ENCODE peak calls at places on chromosomes 12 and 14, in eight cellular contexts. One of them, this sample, is unnamed.

GRCh38 chr14:54894995-54895394 is 7.6 kb downstream of the GCH1 start:
- DNase-seq in body of pancreas: no peak
- DNase-seq in hippocampal formation: no peak
- DNase-seq in COR-L47: no peak
- DNase-seq in head of caudate nucleus: no peak
- DNase-seq in activated CD8-positive, alpha-beta memory T cell treated with anti-CD3 and anti-CD28 coated beads, Interleukin-2, amount 50 U/mL, for 48 hours: no peak
- DNase-seq in gastrocnemius medialis: no peak
- DNase-seq in foreskin fibroblast: no peak
- DNase-seq in this sample: no peak

GRCh38 chr14:35336171-35337073 is 44.2 kb downstream of the PSMA6 start:
- DNase-seq in activated CD8-positive, alpha-beta memory T cell treated with anti-CD3 and anti-CD28 coated beads, Interleukin-2, amount 50 U/mL, for 48 hours: peak
- DNase-seq in body of pancreas: peak
- DNase-seq in foreskin fibroblast: peak
- DNase-seq in COR-L47: no peak
- DNase-seq in head of caudate nucleus: no peak
- DNase-seq in hippocampal formation: no peak
- DNase-seq in gastrocnemius medialis: peak
- DNase-seq in this sample: no peak

GRCh38 chr12:53414756-53415417 is 8.8 kb upstream of the AMHR2 start:
- DNase-seq in foreskin fibroblast: no peak
- DNase-seq in hippocampal formation: no peak
- DNase-seq in COR-L47: no peak
- DNase-seq in head of caudate nucleus: no peak
- DNase-seq in body of pancreas: no peak
- DNase-seq in gastrocnemius medialis: no peak
- DNase-seq in activated CD8-positive, alpha-beta memory T cell treated with anti-CD3 and anti-CD28 coated beads, Interleukin-2, amount 50 U/mL, for 48 hours: no peak
- DNase-seq in this sample: no peak

GRCh38 chr14:86404425-86404824 is 874.5 kb downstream of the FLRT2 start:
- DNase-seq in hippocampal formation: no peak
- DNase-seq in head of caudate nucleus: no peak
- DNase-seq in foreskin fibroblast: no peak
- DNase-seq in activated CD8-positive, alpha-beta memory T cell treated with anti-CD3 and anti-CD28 coated beads, Interleukin-2, amount 50 U/mL, for 48 hours: no peak
- DNase-seq in body of pancreas: no peak
- DNase-seq in gastrocnemius medialis: no peak
- DNase-seq in COR-L47: no peak
- DNase-seq in this sample: no peak

GRCh38 chr14:69963966-69964365 is 84.8 kb downstream of the SMOC1 start:
- DNase-seq in activated CD8-positive, alpha-beta memory T cell treated with anti-CD3 and anti-CD28 coated beads, Interleukin-2, amount 50 U/mL, for 48 hours: no peak
- DNase-seq in foreskin fibroblast: no peak
- DNase-seq in head of caudate nucleus: peak
- DNase-seq in hippocampal formation: peak
- DNase-seq in gastrocnemius medialis: no peak
- DNase-seq in COR-L47: no peak
- DNase-seq in body of pancreas: no peak
- DNase-seq in this sample: no peak

GRCh38 chr12:94308612-94309011 is 151.1 kb downstream of the CEP83 start:
- DNase-seq in COR-L47: no peak
- DNase-seq in head of caudate nucleus: no peak
- DNase-seq in activated CD8-positive, alpha-beta memory T cell treated with anti-CD3 and anti-CD28 coated beads, Interleukin-2, amount 50 U/mL, for 48 hours: no peak
- DNase-seq in body of pancreas: no peak
- DNase-seq in hippocampal formation: no peak
- DNase-seq in gastrocnemius medialis: no peak
- DNase-seq in foreskin fibroblast: no peak
- DNase-seq in this sample: no peak

GRCh38 chr14:77067632-77068514 is 30.2 kb upstream of the CIPC start:
- DNase-seq in head of caudate nucleus: peak
- DNase-seq in foreskin fibroblast: peak
- DNase-seq in COR-L47: peak
- DNase-seq in activated CD8-positive, alpha-beta memory T cell treated with anti-CD3 and anti-CD28 coated beads, Interleukin-2, amount 50 U/mL, for 48 hours: peak
- DNase-seq in hippocampal formation: peak
- DNase-seq in body of pancreas: peak
- DNase-seq in gastrocnemius medialis: peak
- DNase-seq in this sample: peak

GRCh38 chr12:27711312-27711682 is 665 bp downstream of the MRPS35 start:
- DNase-seq in hippocampal formation: no peak
- DNase-seq in activated CD8-positive, alpha-beta memory T cell treated with anti-CD3 and anti-CD28 coated beads, Interleukin-2, amount 50 U/mL, for 48 hours: no peak
- DNase-seq in foreskin fibroblast: no peak
- DNase-seq in COR-L47: no peak
- DNase-seq in body of pancreas: no peak
- DNase-seq in head of caudate nucleus: no peak
- DNase-seq in gastrocnemius medialis: no peak
- DNase-seq in this sample: peak

GRCh38 chr12:101968770-101969169 is 91.4 kb downstream of the DRAM1 start:
- DNase-seq in hippocampal formation: no peak
- DNase-seq in body of pancreas: no peak
- DNase-seq in COR-L47: no peak
- DNase-seq in gastrocnemius medialis: no peak
- DNase-seq in activated CD8-positive, alpha-beta memory T cell treated with anti-CD3 and anti-CD28 coated beads, Interleukin-2, amount 50 U/mL, for 48 hours: no peak
- DNase-seq in head of caudate nucleus: no peak
- DNase-seq in foreskin fibroblast: no peak
- DNase-seq in this sample: no peak

GRCh38 chr14:106883218-106883692 is 1356.9 kb downstream of the TMEM121 start:
- DNase-seq in head of caudate nucleus: no peak
- DNase-seq in body of pancreas: peak
- DNase-seq in foreskin fibroblast: no peak
- DNase-seq in COR-L47: no peak
- DNase-seq in gastrocnemius medialis: no peak
- DNase-seq in hippocampal formation: no peak
- DNase-seq in activated CD8-positive, alpha-beta memory T cell treated with anti-CD3 and anti-CD28 coated beads, Interleukin-2, amount 50 U/mL, for 48 hours: peak
- DNase-seq in this sample: no peak

GRCh38 chr12:30457621-30458289 is 237.9 kb downstream of the IPO8 start:
- DNase-seq in activated CD8-positive, alpha-beta memory T cell treated with anti-CD3 and anti-CD28 coated beads, Interleukin-2, amount 50 U/mL, for 48 hours: no peak
- DNase-seq in gastrocnemius medialis: no peak
- DNase-seq in head of caudate nucleus: no peak
- DNase-seq in COR-L47: no peak
- DNase-seq in body of pancreas: no peak
- DNase-seq in hippocampal formation: no peak
- DNase-seq in foreskin fibroblast: peak
- DNase-seq in this sample: peak

GRCh38 chr12:107467716-107468115 is 217.9 kb upstream of the PWP1 start:
- DNase-seq in COR-L47: peak
- DNase-seq in activated CD8-positive, alpha-beta memory T cell treated with anti-CD3 and anti-CD28 coated beads, Interleukin-2, amount 50 U/mL, for 48 hours: no peak
- DNase-seq in gastrocnemius medialis: no peak
- DNase-seq in body of pancreas: no peak
- DNase-seq in hippocampal formation: no peak
- DNase-seq in foreskin fibroblast: no peak
- DNase-seq in head of caudate nucleus: no peak
- DNase-seq in this sample: no peak

GRCh38 chr14:65286443-65286842 is 126.1 kb upstream of the FUT8 start:
- DNase-seq in foreskin fibroblast: no peak
- DNase-seq in body of pancreas: no peak
- DNase-seq in activated CD8-positive, alpha-beta memory T cell treated with anti-CD3 and anti-CD28 coated beads, Interleukin-2, amount 50 U/mL, for 48 hours: no peak
- DNase-seq in hippocampal formation: no peak
- DNase-seq in COR-L47: peak
- DNase-seq in gastrocnemius medialis: no peak
- DNase-seq in head of caudate nucleus: no peak
- DNase-seq in this sample: no peak

GRCh38 chr12:104023710-104024109 is 26.3 kb downstream of the GLT8D2 start:
- DNase-seq in COR-L47: no peak
- DNase-seq in gastrocnemius medialis: no peak
- DNase-seq in foreskin fibroblast: no peak
- DNase-seq in activated CD8-positive, alpha-beta memory T cell treated with anti-CD3 and anti-CD28 coated beads, Interleukin-2, amount 50 U/mL, for 48 hours: no peak
- DNase-seq in head of caudate nucleus: no peak
- DNase-seq in body of pancreas: no peak
- DNase-seq in hippocampal formation: no peak
- DNase-seq in this sample: no peak

GRCh38 chr14:105617201-105617777 is 90.9 kb downstream of the TMEM121 start:
- DNase-seq in head of caudate nucleus: no peak
- DNase-seq in gastrocnemius medialis: no peak
- DNase-seq in hippocampal formation: no peak
- DNase-seq in body of pancreas: no peak
- DNase-seq in foreskin fibroblast: no peak
- DNase-seq in activated CD8-positive, alpha-beta memory T cell treated with anti-CD3 and anti-CD28 coated beads, Interleukin-2, amount 50 U/mL, for 48 hours: peak
- DNase-seq in COR-L47: no peak
- DNase-seq in this sample: no peak

GRCh38 chr14:73717247-73717646 is 3.1 kb upstream of the PNMA1 start:
- DNase-seq in gastrocnemius medialis: no peak
- DNase-seq in head of caudate nucleus: no peak
- DNase-seq in activated CD8-positive, alpha-beta memory T cell treated with anti-CD3 and anti-CD28 coated beads, Interleukin-2, amount 50 U/mL, for 48 hours: no peak
- DNase-seq in foreskin fibroblast: no peak
- DNase-seq in body of pancreas: no peak
- DNase-seq in COR-L47: peak
- DNase-seq in hippocampal formation: no peak
- DNase-seq in this sample: no peak

GRCh38 chr14:101636081-101636560 is 74.8 kb downstream of the DIO3 start:
- DNase-seq in activated CD8-positive, alpha-beta memory T cell treated with anti-CD3 and anti-CD28 coated beads, Interleukin-2, amount 50 U/mL, for 48 hours: peak
- DNase-seq in gastrocnemius medialis: no peak
- DNase-seq in head of caudate nucleus: no peak
- DNase-seq in body of pancreas: no peak
- DNase-seq in COR-L47: no peak
- DNase-seq in hippocampal formation: no peak
- DNase-seq in foreskin fibroblast: no peak
- DNase-seq in this sample: no peak

GRCh38 chr12:93139028-93139665 is 210.1 kb upstream of the EEA1 start:
- DNase-seq in gastrocnemius medialis: no peak
- DNase-seq in head of caudate nucleus: no peak
- DNase-seq in COR-L47: no peak
- DNase-seq in activated CD8-positive, alpha-beta memory T cell treated with anti-CD3 and anti-CD28 coated beads, Interleukin-2, amount 50 U/mL, for 48 hours: no peak
- DNase-seq in foreskin fibroblast: no peak
- DNase-seq in body of pancreas: no peak
- DNase-seq in hippocampal formation: no peak
- DNase-seq in this sample: no peak

GRCh38 chr12:56990648-56991318 is 15.6 kb downstream of the ZBTB39 start:
- DNase-seq in COR-L47: no peak
- DNase-seq in head of caudate nucleus: no peak
- DNase-seq in foreskin fibroblast: no peak
- DNase-seq in gastrocnemius medialis: no peak
- DNase-seq in hippocampal formation: no peak
- DNase-seq in body of pancreas: no peak
- DNase-seq in activated CD8-positive, alpha-beta memory T cell treated with anti-CD3 and anti-CD28 coated beads, Interleukin-2, amount 50 U/mL, for 48 hours: peak
- DNase-seq in this sample: no peak

GRCh38 chr12:915090-915489 is 34.4 kb downstream of the RAD52 start:
- DNase-seq in body of pancreas: no peak
- DNase-seq in activated CD8-positive, alpha-beta memory T cell treated with anti-CD3 and anti-CD28 coated beads, Interleukin-2, amount 50 U/mL, for 48 hours: no peak
- DNase-seq in gastrocnemius medialis: no peak
- DNase-seq in head of caudate nucleus: no peak
- DNase-seq in foreskin fibroblast: no peak
- DNase-seq in hippocampal formation: no peak
- DNase-seq in COR-L47: no peak
- DNase-seq in this sample: peak

GRCh38 chr14:21894003-21894897 is 220.6 kb upstream of the OR4E1 start:
- DNase-seq in COR-L47: no peak
- DNase-seq in foreskin fibroblast: no peak
- DNase-seq in body of pancreas: no peak
- DNase-seq in gastrocnemius medialis: no peak
- DNase-seq in activated CD8-positive, alpha-beta memory T cell treated with anti-CD3 and anti-CD28 coated beads, Interleukin-2, amount 50 U/mL, for 48 hours: peak
- DNase-seq in hippocampal formation: no peak
- DNase-seq in head of caudate nucleus: no peak
- DNase-seq in this sample: peak

GRCh38 chr12:27434673-27435565 is 11.6 kb upstream of the SMCO2 start:
- DNase-seq in body of pancreas: peak
- DNase-seq in foreskin fibroblast: peak
- DNase-seq in gastrocnemius medialis: no peak
- DNase-seq in COR-L47: no peak
- DNase-seq in head of caudate nucleus: no peak
- DNase-seq in activated CD8-positive, alpha-beta memory T cell treated with anti-CD3 and anti-CD28 coated beads, Interleukin-2, amount 50 U/mL, for 48 hours: no peak
- DNase-seq in hippocampal formation: peak
- DNase-seq in this sample: no peak

GRCh38 chr12:80553316-80553715 is 109.3 kb downstream of the PTPRQ start:
- DNase-seq in head of caudate nucleus: no peak
- DNase-seq in COR-L47: no peak
- DNase-seq in hippocampal formation: no peak
- DNase-seq in activated CD8-positive, alpha-beta memory T cell treated with anti-CD3 and anti-CD28 coated beads, Interleukin-2, amount 50 U/mL, for 48 hours: no peak
- DNase-seq in gastrocnemius medialis: no peak
- DNase-seq in foreskin fibroblast: peak
- DNase-seq in body of pancreas: no peak
- DNase-seq in this sample: no peak

GRCh38 chr12:67651380-67651695 is 2.8 kb downstream of the DYRK2 start:
- DNase-seq in gastrocnemius medialis: no peak
- DNase-seq in foreskin fibroblast: peak
- DNase-seq in head of caudate nucleus: no peak
- DNase-seq in hippocampal formation: peak
- DNase-seq in COR-L47: no peak
- DNase-seq in body of pancreas: no peak
- DNase-seq in activated CD8-positive, alpha-beta memory T cell treated with anti-CD3 and anti-CD28 coated beads, Interleukin-2, amount 50 U/mL, for 48 hours: no peak
- DNase-seq in this sample: no peak

GRCh38 chr12:51524386-51524901 is 66.6 kb upstream of the SCN8A start:
- DNase-seq in foreskin fibroblast: no peak
- DNase-seq in body of pancreas: no peak
- DNase-seq in COR-L47: no peak
- DNase-seq in head of caudate nucleus: no peak
- DNase-seq in hippocampal formation: no peak
- DNase-seq in activated CD8-positive, alpha-beta memory T cell treated with anti-CD3 and anti-CD28 coated beads, Interleukin-2, amount 50 U/mL, for 48 hours: no peak
- DNase-seq in gastrocnemius medialis: no peak
- DNase-seq in this sample: no peak

GRCh38 chr12:78641837-78642423 is 222.6 kb upstream of the SYT1 start:
- DNase-seq in COR-L47: peak
- DNase-seq in gastrocnemius medialis: no peak
- DNase-seq in body of pancreas: no peak
- DNase-seq in head of caudate nucleus: no peak
- DNase-seq in foreskin fibroblast: no peak
- DNase-seq in activated CD8-positive, alpha-beta memory T cell treated with anti-CD3 and anti-CD28 coated beads, Interleukin-2, amount 50 U/mL, for 48 hours: no peak
- DNase-seq in hippocampal formation: no peak
- DNase-seq in this sample: no peak

GRCh38 chr12:92987362-92987761 is 58.3 kb upstream of the EEA1 start:
- DNase-seq in gastrocnemius medialis: peak
- DNase-seq in head of caudate nucleus: no peak
- DNase-seq in COR-L47: peak
- DNase-seq in hippocampal formation: peak
- DNase-seq in foreskin fibroblast: peak
- DNase-seq in activated CD8-positive, alpha-beta memory T cell treated with anti-CD3 and anti-CD28 coated beads, Interleukin-2, amount 50 U/mL, for 48 hours: no peak
- DNase-seq in body of pancreas: no peak
- DNase-seq in this sample: peak

GRCh38 chr12:29807125-29807524 is 23.4 kb upstream of the TMTC1 start:
- DNase-seq in body of pancreas: no peak
- DNase-seq in hippocampal formation: no peak
- DNase-seq in COR-L47: no peak
- DNase-seq in head of caudate nucleus: no peak
- DNase-seq in foreskin fibroblast: peak
- DNase-seq in gastrocnemius medialis: no peak
- DNase-seq in activated CD8-positive, alpha-beta memory T cell treated with anti-CD3 and anti-CD28 coated beads, Interleukin-2, amount 50 U/mL, for 48 hours: no peak
- DNase-seq in this sample: no peak

GRCh38 chr14:83085725-83086124 is 1552.1 kb upstream of the SEL1L start:
- DNase-seq in gastrocnemius medialis: no peak
- DNase-seq in foreskin fibroblast: no peak
- DNase-seq in COR-L47: no peak
- DNase-seq in head of caudate nucleus: no peak
- DNase-seq in activated CD8-positive, alpha-beta memory T cell treated with anti-CD3 and anti-CD28 coated beads, Interleukin-2, amount 50 U/mL, for 48 hours: no peak
- DNase-seq in hippocampal formation: no peak
- DNase-seq in body of pancreas: no peak
- DNase-seq in this sample: no peak

GRCh38 chr12:34599530-34600513 is 577.5 kb downstream of the ALG10 start:
- DNase-seq in hippocampal formation: no peak
- DNase-seq in activated CD8-positive, alpha-beta memory T cell treated with anti-CD3 and anti-CD28 coated beads, Interleukin-2, amount 50 U/mL, for 48 hours: peak
- DNase-seq in gastrocnemius medialis: no peak
- DNase-seq in body of pancreas: no peak
- DNase-seq in head of caudate nucleus: no peak
- DNase-seq in COR-L47: no peak
- DNase-seq in foreskin fibroblast: no peak
- DNase-seq in this sample: no peak

GRCh38 chr12:124524231-124524925 is 43.0 kb downstream of the NCOR2 start:
- DNase-seq in hippocampal formation: no peak
- DNase-seq in activated CD8-positive, alpha-beta memory T cell treated with anti-CD3 and anti-CD28 coated beads, Interleukin-2, amount 50 U/mL, for 48 hours: no peak
- DNase-seq in foreskin fibroblast: peak
- DNase-seq in body of pancreas: no peak
- DNase-seq in COR-L47: no peak
- DNase-seq in head of caudate nucleus: no peak
- DNase-seq in gastrocnemius medialis: no peak
- DNase-seq in this sample: no peak

GRCh38 chr14:69242311-69243224 is 17.4 kb upstream of the GALNT16 start:
- DNase-seq in head of caudate nucleus: peak
- DNase-seq in gastrocnemius medialis: peak
- DNase-seq in body of pancreas: peak
- DNase-seq in COR-L47: peak
- DNase-seq in activated CD8-positive, alpha-beta memory T cell treated with anti-CD3 and anti-CD28 coated beads, Interleukin-2, amount 50 U/mL, for 48 hours: no peak
- DNase-seq in foreskin fibroblast: peak
- DNase-seq in hippocampal formation: peak
- DNase-seq in this sample: peak

GRCh38 chr12:80937391-80938238 is at the start of gene LIN7A:
- DNase-seq in hippocampal formation: peak
- DNase-seq in body of pancreas: no peak
- DNase-seq in activated CD8-positive, alpha-beta memory T cell treated with anti-CD3 and anti-CD28 coated beads, Interleukin-2, amount 50 U/mL, for 48 hours: no peak
- DNase-seq in head of caudate nucleus: peak
- DNase-seq in COR-L47: peak
- DNase-seq in foreskin fibroblast: peak
- DNase-seq in gastrocnemius medialis: peak
- DNase-seq in this sample: peak

This sample was measured in HAP-1.